ENCODE peak calls at places on chromosomes 3 and 15, in four cellular contexts. Z is GM06990, T is HL-60, F is astrocyte of the spinal cord. B is an unnamed sample.

GRCh38 chr15:67639591-67639990 is 97.1 kb downstream of the MAP2K5 start:
- DNase-seq in T (no peak), F (no peak), Z (no peak), B (no peak)

GRCh38 chr3:82376883-82377282 is 615.4 kb upstream of the GBE1 start:
- DNase-seq in F (peak), Z (no peak), T (no peak), B (no peak)

GRCh38 chr3:139112230-139112558 is 67.5 kb upstream of the PRR23C start:
- DNase-seq in T (no peak), Z (no peak), F (no peak), B (no peak)

GRCh38 chr3:157442729-157443128 is 6.1 kb downstream of the PTX3 start:
- DNase-seq in F (no peak), T (no peak), Z (no peak), B (no peak)

GRCh38 chr15:41554401-41554800 is 4.6 kb upstream of the TYRO3 start:
- DNase-seq in T (no peak), Z (no peak), F (no peak), B (no peak)

GRCh38 chr3:175121225-175121624 is 262.1 kb downstream of the NAALADL2 start:
- DNase-seq in Z (no peak), T (no peak), F (no peak), B (no peak)

GRCh38 chr15:37877851-37878577 is 56.4 kb upstream of the TMCO5A start:
- DNase-seq in T (no peak), F (peak), Z (no peak), B (no peak)

GRCh38 chr3:14458434-14459280 is 56.3 kb downstream of the SLC6A6 start:
- DNase-seq in T (no peak), F (no peak), Z (no peak), B (no peak)

GRCh38 chr3:177378168-177378567 is 180.9 kb upstream of the TBL1XR1 start:
- DNase-seq in T (no peak), Z (peak), F (no peak), B (peak)

GRCh38 chr3:66010348-66011097 is 28.2 kb downstream of the MAGI1 start:
- DNase-seq in Z (no peak), T (no peak), F (no peak), B (no peak)

GRCh38 chr3:160180581-160181216 is 44.5 kb upstream of the C3orf80 start:
- DNase-seq in F (peak), T (no peak), Z (no peak), B (no peak)

GRCh38 chr3:8557298-8557697 is 55.7 kb downstream of the LMCD1 start:
- DNase-seq in T (no peak), F (no peak), Z (no peak), B (no peak)

GRCh38 chr3:132404276-132404675 is 13.0 kb upstream of the DNAJC13 start:
- DNase-seq in Z (no peak), T (no peak), F (no peak), B (no peak)

GRCh38 chr15:66588537-66588936 is 22.7 kb upstream of the LCTL start:
- DNase-seq in F (no peak), Z (no peak), T (no peak), B (no peak)

GRCh38 chr3:98110191-98110908 is 20.2 kb upstream of the OR5H1 start:
- DNase-seq in F (no peak), T (no peak), Z (no peak), B (no peak)

GRCh38 chr3:7290062-7290825 is 429.3 kb downstream of the GRM7 start:
- DNase-seq in F (no peak), Z (no peak), T (no peak), B (no peak)

GRCh38 chr3:7282988-7283387 is 422.1 kb downstream of the GRM7 start:
- DNase-seq in F (peak), Z (no peak), T (no peak), B (no peak)

GRCh38 chr3:7289113-7289512 is 428.2 kb downstream of the GRM7 start:
- DNase-seq in F (no peak), Z (no peak), T (no peak), B (no peak)

GRCh38 chr3:7288133-7288532 is 427.2 kb downstream of the GRM7 start:
- DNase-seq in Z (no peak), F (no peak), T (no peak), B (no peak)

GRCh38 chr3:7285502-7285901 is 424.6 kb downstream of the GRM7 start:
- DNase-seq in F (no peak), T (no peak), Z (no peak), B (no peak)
- TF ChIP-seq CTCF in F (no peak), T (no peak), Z (peak), B (peak)

DNA sequence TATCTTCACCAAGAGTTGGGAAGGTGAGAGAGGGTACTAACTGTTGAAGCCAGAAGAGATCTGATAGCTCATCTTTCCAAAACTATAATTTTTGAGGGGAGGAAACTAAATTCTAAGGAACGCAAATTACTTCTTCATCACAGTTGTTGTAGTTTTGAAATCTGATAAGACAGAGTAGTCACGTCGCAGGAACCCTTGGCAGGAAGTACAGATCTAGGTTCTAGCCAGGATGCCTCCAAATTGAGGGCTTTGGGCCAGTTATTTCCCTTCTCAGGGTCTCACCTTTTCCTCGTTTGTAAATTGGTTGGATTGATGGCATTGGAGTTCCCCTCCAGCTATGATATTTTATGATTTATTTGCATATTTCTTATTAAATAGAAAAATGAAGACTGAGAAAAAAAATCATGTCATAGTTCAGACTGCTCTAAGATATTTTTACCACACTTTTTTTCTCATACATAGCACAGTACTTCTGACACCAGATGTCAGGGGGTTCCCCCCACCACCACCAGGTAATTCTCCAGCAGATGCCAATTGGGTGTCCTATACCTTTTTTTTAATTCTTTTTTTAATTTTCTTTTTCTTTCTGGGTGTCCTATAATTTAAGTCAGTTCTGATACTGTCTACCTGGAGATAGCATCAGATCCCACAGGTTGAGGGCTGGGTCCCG is 32.3 kb upstream of the APH1B start:
- DNase-seq in T (no peak), Z (no peak), F (no peak), B (no peak)
- TF ChIP-seq CTCF in T (no peak), Z (no peak), F (no peak), B (no peak)

GRCh38 chr3:195895078-195895899 is 13.1 kb downstream of the TNK2 start:
- DNase-seq in F (no peak), Z (peak), T (peak), B (peak)
- TF ChIP-seq CTCF in F (peak), Z (peak), T (no peak), B (peak)

GRCh38 chr15:39887211-39887610 is 32.9 kb downstream of the GPR176 start:
- DNase-seq in Z (no peak), F (no peak), T (no peak), B (no peak)

GRCh38 chr15:39888809-39889208 is 31.3 kb downstream of the GPR176 start:
- DNase-seq in Z (no peak), T (no peak), F (no peak), B (no peak)

GRCh38 chr15:39888243-39888642 is 31.8 kb downstream of the GPR176 start:
- DNase-seq in T (no peak), F (no peak), Z (no peak), B (no peak)

GRCh38 chr15:39886418-39886817 is 33.6 kb downstream of the GPR176 start:
- DNase-seq in Z (no peak), F (no peak), T (no peak), B (no peak)

GRCh38 chr15:39887832-39888231 is 32.2 kb downstream of the GPR176 start:
- DNase-seq in Z (no peak), F (peak), T (peak), B (no peak)
- TF ChIP-seq CTCF in Z (peak), F (peak), T (no peak), B (no peak)

GRCh38 chr3:184328516-184328915 is 8.9 kb upstream of the FAM131A start:
- DNase-seq in T (no peak), F (no peak), Z (no peak), B (no peak)
- TF ChIP-seq CTCF in T (no peak), F (no peak), Z (no peak), B (no peak)

DNA sequence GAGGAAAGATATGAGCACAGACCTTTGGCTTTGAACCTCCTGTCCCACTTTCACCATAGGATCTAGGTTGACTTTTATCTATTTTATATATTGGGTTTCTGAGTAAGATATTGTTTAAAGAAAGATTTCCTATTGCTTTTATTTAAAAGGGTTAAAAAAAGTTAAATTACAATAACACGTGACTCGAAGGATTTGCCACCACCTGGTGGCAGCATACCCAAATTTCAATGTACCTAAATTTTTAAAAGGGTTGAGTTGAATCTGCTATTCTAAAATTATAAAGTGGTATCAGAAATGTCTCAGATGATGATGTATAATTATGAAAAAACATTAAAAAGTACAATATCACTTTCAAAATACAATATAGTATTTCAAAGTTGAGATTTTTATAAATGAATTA is 368.4 kb downstream of the MECOM start:
- DNase-seq in F (peak), Z (no peak), T (no peak), B (no peak)
- TF ChIP-seq CTCF in F (peak), Z (peak), T (no peak), B (no peak)

GRCh38 chr15:64019764-64020163 is 26.5 kb downstream of the DAPK2 start:
- DNase-seq in T (no peak), F (no peak), Z (no peak), B (no peak)

GRCh38 chr15:64029111-64029510 is 17.2 kb downstream of the DAPK2 start:
- DNase-seq in Z (no peak), T (no peak), F (no peak), B (no peak)

GRCh38 chr15:64022571-64022970 is 23.7 kb downstream of the DAPK2 start:
- DNase-seq in F (no peak), T (no peak), Z (no peak), B (no peak)

GRCh38 chr15:64023215-64023614 is 23.1 kb downstream of the DAPK2 start:
- DNase-seq in Z (no peak), T (no peak), F (no peak), B (no peak)

GRCh38 chr15:64024172-64025050 is 21.9 kb downstream of the DAPK2 start:
- DNase-seq in F (no peak), Z (no peak), T (peak), B (no peak)
- TF ChIP-seq CTCF in F (peak), Z (no peak), T (no peak), B (no peak)

B was measured in GM20000.